ENCODE peak calls at places on chromosomes 12 and 14, in four cellular contexts. E is K562, D is endothelial cell of umbilical vein, L is IMR-90. J is an unnamed sample.
A peak's percentile ranks its signal among the peaks of the same experiment; 100 is the strongest.

GRCh38 chr14:55980970-55981369 is 137.2 kb upstream of the PELI2 start:
- DNase-seq in D (no peak), L (no peak), E (no peak), J (no peak)

GRCh38 chr12:2386566-2386965 is 333.8 kb downstream of the CACNA1C start:
- DNase-seq in E (no peak), L (no peak), D (no peak), J (no peak)

GRCh38 chr14:70811578-70811977 is 2.3 kb upstream of the MAP3K9 start:
- DNase-seq in D (no peak), L (no peak), E (no peak), J (no peak)

GRCh38 chr12:106086696-106087095 is 52.1 kb downstream of the NUAK1 start:
- DNase-seq in E (no peak), D (no peak), L (no peak), J (no peak)

GRCh38 chr14:73241481-73242165 is 4.3 kb downstream of the PAPLN start:
- DNase-seq in E (no peak), D (no peak), L (no peak), J (no peak)

GRCh38 chr12:92208613-92209121 is 63.0 kb upstream of the BTG1 start:
- DNase-seq in E (no peak), L (peak; percentile 31), D (peak; percentile 97), J (no peak)

GRCh38 chr12:115097406-115097805 is 413.4 kb upstream of the TBX3 start:
- DNase-seq in D (no peak), L (no peak), E (no peak), J (no peak)

GRCh38 chr12:116863275-116863767 is 17.9 kb downstream of the HRK start:
- DNase-seq in L (peak; percentile 75), E (peak; percentile 57), D (peak; percentile 13), J (no peak)

GRCh38 chr12:96263449-96263902 is 69.3 kb downstream of the ELK3 start:
- DNase-seq in L (peak; percentile 46), D (peak; percentile 88), E (no peak), J (no peak)

GRCh38 chr12:32755654-32756475 is at the start of gene YARS2:
- DNase-seq in E (peak; percentile 83), D (peak; percentile 95), L (peak; percentile 99), J (peak; percentile 91)

DNA sequence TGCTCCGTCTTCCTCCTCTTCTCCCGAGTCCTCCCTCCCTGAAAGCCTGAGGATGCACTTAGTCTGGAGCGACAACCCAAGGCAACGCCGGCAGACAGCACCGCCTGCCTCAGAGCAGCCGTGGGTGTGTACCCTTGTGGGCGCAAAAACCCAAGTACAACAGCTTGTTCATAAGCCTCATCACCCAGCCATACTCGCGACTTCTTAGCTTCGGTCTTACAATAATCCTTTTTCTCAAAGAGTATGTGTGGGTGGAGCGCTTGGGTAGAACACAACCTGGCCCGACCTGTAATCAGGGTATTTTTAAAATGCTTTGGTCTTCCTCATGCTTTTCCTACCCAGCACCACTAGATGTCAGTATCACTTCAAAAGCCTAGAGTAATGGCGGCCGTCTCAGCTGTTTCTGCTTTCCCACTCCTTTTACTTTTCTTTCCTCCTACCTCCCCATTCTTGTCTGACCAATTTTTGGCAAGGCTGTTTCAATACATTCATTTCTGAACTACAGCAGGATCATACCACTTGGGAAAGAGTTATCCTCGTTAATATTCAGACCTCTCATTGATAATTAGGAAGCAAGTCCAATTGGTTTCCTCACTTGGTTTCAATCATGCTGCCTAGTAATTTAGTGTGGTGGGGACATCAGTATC is 198.9 kb downstream of the EPS8 start:
- DNase-seq in E (peak; percentile 28), L (peak; percentile 70), D (peak; percentile 70), J (no peak)
- H3K9me1 ChIP-seq in E (no peaks in the 10 kb centered on the region), L (no peaks in the 10 kb centered on the region), D (no peaks in the 10 kb centered on the region), J (no peaks in the 10 kb centered on the region)

DNA sequence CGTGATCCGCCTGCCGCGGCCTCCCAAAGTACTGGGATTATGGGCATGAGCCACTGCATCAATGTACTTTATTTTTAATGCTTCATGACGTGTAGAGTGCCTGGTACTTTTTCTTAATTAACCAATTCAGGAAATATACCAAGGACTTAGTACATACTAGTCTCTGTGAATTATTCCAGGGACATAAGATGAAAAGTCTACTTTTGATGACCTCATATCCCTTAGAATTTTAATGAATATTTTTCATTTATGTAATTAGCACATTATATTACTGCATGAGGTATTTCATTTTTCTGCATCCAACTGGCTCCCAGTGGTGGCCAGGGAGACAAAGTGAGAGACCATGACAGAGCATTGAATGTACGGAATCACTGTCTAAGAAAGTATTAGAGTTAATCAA is 577.7 kb upstream of the NOVA1 start:
- DNase-seq in E (no peak), L (no peak), D (no peak), J (no peak)
- H3K9ac ChIP-seq in E (no peak overlapping the region), L (no peak overlapping the region), D (no peak overlapping the region), J (no peak overlapping the region)

GRCh38 chr14:68916358-68916757 is 62.7 kb downstream of the ACTN1 start:
- DNase-seq in E (no peak), D (no peak), L (no peak), J (no peak)
- H3K9me1 ChIP-seq in E (peaks cover 4% of the 10 kb centered on the region), D (no peaks in the 10 kb centered on the region), L (peaks cover 22% of the 10 kb centered on the region), J (no peaks in the 10 kb centered on the region)

GRCh38 chr14:35368993-35369392 is 35.6 kb downstream of the NFKBIA start:
- DNase-seq in E (no peak), D (no peak), L (no peak), J (no peak)
- H3K9ac ChIP-seq in E (peak overlapping the region; percentile 81), D (no peak overlapping the region), L (no peak overlapping the region), J (no peak overlapping the region)

DNA sequence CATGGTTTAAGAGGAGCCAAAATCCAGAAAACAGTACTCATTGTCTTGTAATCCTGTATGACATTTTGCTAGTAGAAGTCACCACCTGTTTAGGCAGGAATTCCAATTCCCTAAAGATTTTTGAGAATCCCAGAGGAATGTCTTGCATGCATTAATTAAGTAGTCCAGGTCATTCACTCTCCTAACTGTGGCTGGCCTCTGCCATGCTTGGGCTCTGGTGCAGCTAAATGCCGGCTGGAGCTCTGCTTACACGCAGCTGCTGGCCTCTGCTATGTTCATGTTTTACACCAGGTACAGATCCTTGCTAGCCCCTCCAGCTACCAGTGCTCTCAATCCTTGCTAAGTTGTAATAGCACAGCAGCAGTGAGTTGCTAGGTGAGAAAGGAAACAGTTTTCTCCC is 16.3 kb upstream of the HIF1A start:
- DNase-seq in D (no peak), E (no peak), L (no peak), J (no peak)
- H3K9me1 ChIP-seq in D (no peaks in the 10 kb centered on the region), E (no peaks in the 10 kb centered on the region), L (no peaks in the 10 kb centered on the region), J (no peaks in the 10 kb centered on the region)

GRCh38 chr14:101707285-101707842 is 54.1 kb upstream of the PPP2R5C start:
- DNase-seq in E (no peak), D (peak; percentile 82), L (peak; percentile 81), J (no peak)
- H3K9ac ChIP-seq in E (peak overlapping the region; percentile 58), D (no peak overlapping the region), L (no peak overlapping the region), J (no peak overlapping the region)

J was measured in keratinocyte.